ENCODE peak calls at places on chromosomes 3 and 15, in five cellular contexts. V is GM12878, P is K562, C is HepG2, K is H1. R is an unnamed sample.

GRCh38 chr3:58321791-58322190 is 10.9 kb upstream of the PXK start:
- DNase-seq in C (no peak), K (peak; percentile 46), V (no peak), P (no peak), R (no peak)

GRCh38 chr3:79973917-79974595 is 206.3 kb upstream of the ROBO1 start:
- DNase-seq in K (no peak), V (no peak), P (no peak), C (no peak), R (no peak)

GRCh38 chr3:139555249-139555648 is 15.7 kb upstream of the RBP1 start:
- DNase-seq in K (no peak), P (no peak), V (no peak), C (no peak), R (no peak)

GRCh38 chr15:75347222-75348033 is 589 bp downstream of the NEIL1 start:
- DNase-seq in K (no peak), V (no peak), C (no peak), P (peak; percentile 70), R (peak; percentile 16)

GRCh38 chr15:89071471-89071870 is 16.8 kb upstream of the ABHD2 start:
- DNase-seq in V (no peak), K (no peak), C (no peak), P (no peak), R (no peak)

GRCh38 chr15:45831787-45832186 is 197.0 kb downstream of the SQOR start:
- DNase-seq in K (no peak), V (no peak), C (no peak), P (no peak), R (no peak)

GRCh38 chr15:88674661-88675060 is 35.8 kb downstream of the ISG20 start:
- DNase-seq in P (no peak), V (no peak), K (no peak), C (no peak), R (no peak)

GRCh38 chr3:79651536-79652065 is 116.2 kb downstream of the ROBO1 start:
- DNase-seq in P (no peak), K (no peak), C (no peak), V (no peak), R (no peak)

GRCh38 chr3:76107935-76108570 is 322.7 kb upstream of the ZNF717 start:
- DNase-seq in V (no peak), K (no peak), P (peak; percentile 4), C (peak; percentile 1), R (peak; percentile 0)

GRCh38 chr3:72798552-72799195 is 49.6 kb downstream of the SHQ1 start:
- DNase-seq in K (no peak), P (no peak), V (no peak), C (no peak), R (no peak)

GRCh38 chr15:60396100-60396499 is 1.7 kb downstream of the ANXA2 start:
- DNase-seq in P (no peak), K (no peak), C (no peak), V (no peak), R (no peak)

GRCh38 chr15:58026552-58026951 is 39.0 kb downstream of the ALDH1A2 start:
- DNase-seq in V (no peak), P (no peak), C (no peak), K (no peak), R (no peak)

GRCh38 chr3:132242790-132243189 is 74.4 kb upstream of the ACP3 start:
- DNase-seq in P (no peak), C (no peak), K (no peak), V (no peak), R (no peak)

GRCh38 chr3:149678365-149678948 is 20.6 kb upstream of the WWTR1 start:
- DNase-seq in C (no peak), K (no peak), P (no peak), V (no peak), R (peak; percentile 86)

GRCh38 chr3:22113453-22113852 is 362.4 kb upstream of the ZNF385D start:
- DNase-seq in C (no peak), P (no peak), K (no peak), V (no peak), R (no peak)

GRCh38 chr3:197356741-197357140 is 58.3 kb upstream of the DLG1 start:
- DNase-seq in K (no peak), P (no peak), C (no peak), V (no peak), R (no peak)

GRCh38 chr3:15102256-15102655 is 3.3 kb upstream of the RBSN start:
- DNase-seq in K (no peak), P (no peak), V (no peak), C (no peak), R (no peak)

GRCh38 chr3:156615592-156616173 is 58.7 kb upstream of the TIPARP start:
- DNase-seq in P (no peak), K (no peak), V (no peak), C (no peak), R (no peak)

GRCh38 chr3:195907730-195908438 is 467 bp downstream of the TNK2 start:
- DNase-seq in P (peak; percentile 56), V (peak; percentile 38), C (no peak), K (no peak), R (no peak)

GRCh38 chr3:99172736-99173657 is 271.5 kb upstream of the DCBLD2 start:
- DNase-seq in V (peak; percentile 9), P (peak; percentile 6), C (peak; percentile 54), K (no peak), R (peak; percentile 56)

GRCh38 chr3:72340476-72341379 is 507.5 kb downstream of the SHQ1 start:
- DNase-seq in K (no peak), P (no peak), C (no peak), V (peak; percentile 32), R (no peak)

GRCh38 chr3:73868688-73869315 is 244.1 kb upstream of the PDZRN3 start:
- DNase-seq in K (no peak), C (peak; percentile 12), P (no peak), V (no peak), R (no peak)

GRCh38 chr3:192825657-192826200 is 91.9 kb downstream of the MB21D2 start:
- DNase-seq in C (peak; percentile 28), V (no peak), P (no peak), K (no peak), R (no peak)

GRCh38 chr3:189132125-189132744 is 39.5 kb upstream of the TPRG1 start:
- DNase-seq in K (no peak), C (peak; percentile 65), P (no peak), V (peak; percentile 9), R (peak; percentile 93)

GRCh38 chr15:72724028-72724427 is 38.0 kb downstream of the BBS4 start:
- DNase-seq in K (no peak), V (no peak), P (no peak), C (no peak), R (no peak)

GRCh38 chr15:83561661-83562060 is 92.3 kb upstream of the ADAMTSL3 start:
- DNase-seq in V (no peak), K (no peak), P (no peak), C (no peak), R (no peak)

GRCh38 chr15:90009301-90010063 is 8.4 kb downstream of the ZNF710 start:
- DNase-seq in C (no peak), P (no peak), V (no peak), K (no peak), R (no peak)

GRCh38 chr3:117404153-117404552 is 694.6 kb downstream of the TUSC7 start:
- DNase-seq in C (no peak), P (no peak), V (no peak), K (no peak), R (no peak)

DNA sequence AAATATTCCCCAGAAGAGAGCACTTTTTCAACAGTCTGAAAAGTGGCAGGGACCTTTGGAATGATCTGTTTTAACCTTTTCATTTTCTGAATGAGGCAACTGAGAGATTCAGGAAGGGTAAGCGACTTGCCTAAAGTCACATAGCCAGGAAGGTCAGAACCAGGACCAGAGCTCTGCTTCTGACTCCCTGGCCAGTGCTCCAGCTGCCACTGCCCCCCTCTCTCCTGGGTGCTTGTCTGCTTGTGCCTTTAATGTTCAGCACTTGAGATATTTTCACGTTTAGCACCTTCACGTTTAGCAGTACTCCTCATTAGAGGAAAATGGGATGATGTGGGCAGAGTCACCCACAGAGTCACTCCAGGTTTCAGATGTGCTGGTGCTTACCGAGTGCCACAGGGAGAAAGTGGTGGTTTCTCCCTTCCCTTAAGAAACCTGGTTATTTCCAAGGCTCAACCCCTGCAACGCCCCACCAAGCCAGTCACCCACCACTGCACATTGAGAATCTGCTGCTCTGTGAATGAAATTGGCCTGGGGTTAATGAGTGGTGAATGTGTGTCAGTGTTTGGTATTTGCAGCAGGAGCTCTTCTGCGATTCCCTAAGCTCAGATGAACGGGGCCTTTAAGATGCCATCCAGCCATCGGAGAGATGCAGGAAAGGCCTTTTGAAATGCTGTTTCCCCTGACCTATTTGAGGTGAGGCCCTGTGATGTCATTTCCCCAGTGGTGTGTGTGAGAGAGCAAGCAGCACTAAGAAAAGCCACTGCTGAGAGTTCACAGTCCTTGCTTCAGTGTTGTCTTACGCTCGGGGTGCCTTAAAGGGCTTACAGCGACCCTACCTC is 68.6 kb downstream of the SMAD3 start:
- DNase-seq in V (no peak), P (no peak), C (no peak), K (no peak), R (no peak)
- H3K4me1 ChIP-seq in V (peaks cover 64% of the 10 kb centered on the region), P (peaks cover 11% of the 10 kb centered on the region), C (peaks cover 78% of the 10 kb centered on the region), K (peaks cover 29% of the 10 kb centered on the region), R (peaks cover 48% of the 10 kb centered on the region)

GRCh38 chr3:127809611-127810010 is 12.7 kb downstream of the MGLL start:
- DNase-seq in V (no peak), P (no peak), K (no peak), C (no peak), R (no peak)

GRCh38 chr3:127815001-127815400 is 7.3 kb downstream of the MGLL start:
- DNase-seq in C (no peak), K (no peak), V (no peak), P (no peak), R (no peak)

GRCh38 chr3:127811717-127812116 is 10.6 kb downstream of the MGLL start:
- DNase-seq in P (no peak), K (no peak), V (no peak), C (no peak), R (no peak)

GRCh38 chr3:127814325-127814781 is 8.0 kb downstream of the MGLL start:
- DNase-seq in P (no peak), V (no peak), K (no peak), C (no peak), R (no peak)

GRCh38 chr3:127812151-127812550 is 10.2 kb downstream of the MGLL start:
- DNase-seq in P (no peak), C (no peak), K (no peak), V (no peak), R (no peak)
- TF ChIP-seq ATF3 in P (no peak), C (no peak), K (no peak), V (no peak), R (no peak)

GRCh38 chr3:2784627-2785026 is 325.5 kb downstream of the IL5RA start:
- DNase-seq in P (no peak), V (no peak), K (no peak), C (no peak), R (no peak)
- H3K4me1 ChIP-seq in P (no peaks in the 10 kb centered on the region), V (no peaks in the 10 kb centered on the region), K (no peaks in the 10 kb centered on the region), C (no peaks in the 10 kb centered on the region), R (no peaks in the 10 kb centered on the region)

DNA sequence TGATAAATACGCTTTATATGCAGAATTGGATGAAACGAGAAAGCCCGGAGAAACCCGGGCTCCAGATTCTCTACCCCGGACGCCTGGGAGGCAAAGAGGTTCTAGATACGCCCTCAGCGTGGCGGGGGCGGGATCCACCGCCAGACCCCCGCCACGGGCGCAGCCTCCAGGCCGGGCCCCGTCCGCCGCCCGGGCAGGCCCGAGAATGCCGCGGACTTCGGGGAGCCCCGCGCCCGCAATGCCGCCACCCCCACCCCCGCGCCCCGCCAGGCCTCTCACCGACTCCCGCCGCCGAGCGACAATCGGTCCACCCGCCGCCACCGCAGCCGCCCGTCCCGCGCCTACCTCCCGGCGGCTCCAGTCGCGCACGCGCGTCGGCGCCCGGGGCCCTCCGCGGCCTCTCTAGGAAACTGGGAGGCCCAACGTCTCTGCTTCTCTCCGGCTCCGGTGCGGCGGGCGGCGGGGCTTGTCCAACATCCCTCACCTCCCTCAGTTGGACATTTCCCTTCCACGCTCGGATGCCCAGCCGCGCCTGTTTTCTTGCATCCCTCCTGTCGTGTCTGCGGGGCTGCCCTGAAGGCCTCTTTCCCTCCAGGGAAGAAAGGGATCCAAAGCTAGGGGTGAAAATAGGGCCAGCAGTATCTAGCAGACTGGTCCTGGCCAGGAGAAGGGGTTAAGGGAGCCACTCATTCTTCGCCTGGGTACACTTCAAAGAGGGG is at the start of gene ZNF445:
- DNase-seq in K (no peak), C (peak; percentile 67), P (peak; percentile 95), V (no peak), R (peak; percentile 48)
- TF ChIP-seq ATF3 in K (no peak), C (no peak), P (no peak), V (no peak), R (no peak)